ENCODE peak calls at places on chromosomes 3 and 15, in five cellular contexts. One of them, this sample, is unnamed.
A peak's percentile ranks its signal among the peaks of the same experiment; 100 is the strongest.

GRCh38 chr3:149701206-149701976 is 43.6 kb upstream of the WWTR1 start:
- DNase-seq in neural crest cell: no peak
- DNase-seq in heart left ventricle: no peak
- DNase-seq in stimulated activated CD4-positive, alpha-beta T cell treated with anti-CD3 and anti-CD28 coated beads, Interleukin-1b, Interleukin-23, amount 100 ng/mL, for 1 hour: no peak
- DNase-seq in RPMI8226: no peak
- DNase-seq in this sample: no peak

GRCh38 chr3:158573714-158574113 is 2.7 kb downstream of the MLF1 start:
- DNase-seq in neural crest cell: no peak
- DNase-seq in RPMI8226: peak; percentile 20
- DNase-seq in stimulated activated CD4-positive, alpha-beta T cell treated with anti-CD3 and anti-CD28 coated beads, Interleukin-1b, Interleukin-23, amount 100 ng/mL, for 1 hour: no peak
- DNase-seq in heart left ventricle: no peak
- DNase-seq in this sample: no peak

GRCh38 chr3:127328391-127328790 is 40.5 kb upstream of the PRR20G start:
- DNase-seq in RPMI8226: no peak
- DNase-seq in heart left ventricle: no peak
- DNase-seq in stimulated activated CD4-positive, alpha-beta T cell treated with anti-CD3 and anti-CD28 coated beads, Interleukin-1b, Interleukin-23, amount 100 ng/mL, for 1 hour: no peak
- DNase-seq in neural crest cell: no peak
- DNase-seq in this sample: no peak

GRCh38 chr15:41934843-41935242 is 37.5 kb downstream of the EHD4 start:
- DNase-seq in RPMI8226: no peak
- DNase-seq in stimulated activated CD4-positive, alpha-beta T cell treated with anti-CD3 and anti-CD28 coated beads, Interleukin-1b, Interleukin-23, amount 100 ng/mL, for 1 hour: peak; percentile 42
- DNase-seq in heart left ventricle: no peak
- DNase-seq in neural crest cell: no peak
- DNase-seq in this sample: no peak

GRCh38 chr3:134094491-134094890 is 64.8 kb upstream of the SLCO2A1 start:
- DNase-seq in stimulated activated CD4-positive, alpha-beta T cell treated with anti-CD3 and anti-CD28 coated beads, Interleukin-1b, Interleukin-23, amount 100 ng/mL, for 1 hour: no peak
- DNase-seq in neural crest cell: no peak
- DNase-seq in RPMI8226: no peak
- DNase-seq in heart left ventricle: no peak
- DNase-seq in this sample: no peak

GRCh38 chr3:183428140-183429023 is at the start of gene MCF2L2:
- DNase-seq in stimulated activated CD4-positive, alpha-beta T cell treated with anti-CD3 and anti-CD28 coated beads, Interleukin-1b, Interleukin-23, amount 100 ng/mL, for 1 hour: peak; percentile 46
- DNase-seq in heart left ventricle: peak; percentile 85
- DNase-seq in neural crest cell: peak; percentile 45
- DNase-seq in RPMI8226: peak; percentile 81
- DNase-seq in this sample: peak; percentile 9

GRCh38 chr3:51382947-51383578 is 2.0 kb upstream of the MANF start:
- DNase-seq in neural crest cell: no peak
- DNase-seq in RPMI8226: no peak
- DNase-seq in stimulated activated CD4-positive, alpha-beta T cell treated with anti-CD3 and anti-CD28 coated beads, Interleukin-1b, Interleukin-23, amount 100 ng/mL, for 1 hour: no peak
- DNase-seq in heart left ventricle: no peak
- DNase-seq in this sample: no peak

GRCh38 chr3:13711911-13712650 is 163.2 kb downstream of the FBLN2 start:
- DNase-seq in neural crest cell: no peak
- DNase-seq in heart left ventricle: no peak
- DNase-seq in stimulated activated CD4-positive, alpha-beta T cell treated with anti-CD3 and anti-CD28 coated beads, Interleukin-1b, Interleukin-23, amount 100 ng/mL, for 1 hour: no peak
- DNase-seq in RPMI8226: no peak
- DNase-seq in this sample: peak; percentile 0

GRCh38 chr15:82959423-82959822 is 6.9 kb upstream of the HOMER2 start:
- DNase-seq in neural crest cell: no peak
- DNase-seq in stimulated activated CD4-positive, alpha-beta T cell treated with anti-CD3 and anti-CD28 coated beads, Interleukin-1b, Interleukin-23, amount 100 ng/mL, for 1 hour: no peak
- DNase-seq in heart left ventricle: no peak
- DNase-seq in RPMI8226: no peak
- DNase-seq in this sample: no peak

GRCh38 chr3:16485024-16485992 is 28.2 kb downstream of the RFTN1 start:
- DNase-seq in stimulated activated CD4-positive, alpha-beta T cell treated with anti-CD3 and anti-CD28 coated beads, Interleukin-1b, Interleukin-23, amount 100 ng/mL, for 1 hour: no peak
- DNase-seq in RPMI8226: no peak
- DNase-seq in neural crest cell: no peak
- DNase-seq in heart left ventricle: no peak
- DNase-seq in this sample: no peak